ENCODE peak calls at places on chromosome X, in six cellular contexts. One of them, this sample, is unnamed.

GRCh38 chrX:129932792-129933321 is 26.9 kb downstream of the UTP14A start:
- DNase-seq in myocyte: peak; percentile 25
- DNase-seq in ACHN: no peak
- DNase-seq in progenitor cell of endocrine pancreas: no peak
- DNase-seq in SW 1271: no peak
- DNase-seq in SW480: peak; percentile 38
- DNase-seq in this sample: no peak

GRCh38 chrX:47232803-47233332 is at the start of gene USP11:
- DNase-seq in myocyte: peak; percentile 72
- DNase-seq in ACHN: peak; percentile 29
- DNase-seq in progenitor cell of endocrine pancreas: peak; percentile 43
- DNase-seq in SW 1271: peak; percentile 11
- DNase-seq in SW480: peak; percentile 72
- DNase-seq in this sample: no peak

GRCh38 chrX:33465137-33465536 is 253.8 kb upstream of the DMD start:
- DNase-seq in myocyte: no peak
- DNase-seq in ACHN: no peak
- DNase-seq in progenitor cell of endocrine pancreas: no peak
- DNase-seq in SW 1271: no peak
- DNase-seq in SW480: no peak
- DNase-seq in this sample: no peak

GRCh38 chrX:119427024-119427794 is 28.1 kb downstream of the SLC25A43 start:
- DNase-seq in myocyte: peak; percentile 7
- DNase-seq in ACHN: no peak
- DNase-seq in progenitor cell of endocrine pancreas: no peak
- DNase-seq in SW 1271: no peak
- DNase-seq in SW480: peak; percentile 21
- DNase-seq in this sample: no peak

GRCh38 chrX:50648151-50648550 is 165.8 kb downstream of the SHROOM4 start:
- DNase-seq in myocyte: no peak
- DNase-seq in ACHN: no peak
- DNase-seq in progenitor cell of endocrine pancreas: no peak
- DNase-seq in SW 1271: no peak
- DNase-seq in SW480: no peak
- DNase-seq in this sample: no peak

GRCh38 chrX:108732630-108733321 is 3.6 kb downstream of the IRS4 start:
- DNase-seq in myocyte: peak; percentile 12
- DNase-seq in ACHN: no peak
- DNase-seq in progenitor cell of endocrine pancreas: peak; percentile 17
- DNase-seq in SW 1271: no peak
- DNase-seq in SW480: no peak
- DNase-seq in this sample: no peak

GRCh38 chrX:15269120-15269519 is 763 bp downstream of the ASB9 start:
- DNase-seq in myocyte: no peak
- DNase-seq in ACHN: no peak
- DNase-seq in progenitor cell of endocrine pancreas: no peak
- DNase-seq in SW 1271: no peak
- DNase-seq in SW480: peak; percentile 26
- DNase-seq in this sample: no peak

GRCh38 chrX:1657367-1658082 is 42.7 kb downstream of the ASMT start:
- DNase-seq in myocyte: peak; percentile 48
- DNase-seq in ACHN: no peak
- DNase-seq in progenitor cell of endocrine pancreas: no peak
- DNase-seq in SW 1271: no peak
- DNase-seq in SW480: peak; percentile 20
- DNase-seq in this sample: no peak

GRCh38 chrX:97685753-97686152 is 802.0 kb downstream of the RPA4 start:
- DNase-seq in myocyte: peak; percentile 33
- DNase-seq in ACHN: peak; percentile 30
- DNase-seq in progenitor cell of endocrine pancreas: no peak
- DNase-seq in SW 1271: peak; percentile 1
- DNase-seq in SW480: peak; percentile 41
- DNase-seq in this sample: no peak

GRCh38 chrX:8235026-8235425 is 64.0 kb upstream of the VCX2 start:
- DNase-seq in myocyte: no peak
- DNase-seq in ACHN: no peak
- DNase-seq in progenitor cell of endocrine pancreas: no peak
- DNase-seq in SW 1271: no peak
- DNase-seq in SW480: no peak
- DNase-seq in this sample: no peak

GRCh38 chrX:129843459-129844306 is at the start of gene ZDHHC9:
- DNase-seq in myocyte: peak; percentile 85
- DNase-seq in ACHN: peak; percentile 76
- DNase-seq in progenitor cell of endocrine pancreas: peak; percentile 75
- DNase-seq in SW 1271: peak; percentile 71
- DNase-seq in SW480: peak; percentile 94
- DNase-seq in this sample: peak; percentile 57

GRCh38 chrX:102684772-102685520 is 27.3 kb upstream of the GPRASP2 start:
- DNase-seq in myocyte: peak; percentile 49
- DNase-seq in ACHN: no peak
- DNase-seq in progenitor cell of endocrine pancreas: no peak
- DNase-seq in SW 1271: no peak
- DNase-seq in SW480: peak; percentile 66
- DNase-seq in this sample: no peak

GRCh38 chrX:48487362-48487785 is 11.4 kb downstream of the FTSJ1 start:
- DNase-seq in myocyte: peak; percentile 97
- DNase-seq in ACHN: peak; percentile 48
- DNase-seq in progenitor cell of endocrine pancreas: no peak
- DNase-seq in SW 1271: peak; percentile 83
- DNase-seq in SW480: peak; percentile 99
- DNase-seq in this sample: peak; percentile 37

GRCh38 chrX:139297638-139298037 is 232.9 kb upstream of the F9 start:
- DNase-seq in myocyte: peak; percentile 79
- DNase-seq in ACHN: no peak
- DNase-seq in progenitor cell of endocrine pancreas: no peak
- DNase-seq in SW 1271: no peak
- DNase-seq in SW480: no peak
- DNase-seq in this sample: no peak

GRCh38 chrX:48540015-48540350 is 469 bp downstream of the TBC1D25 start:
- DNase-seq in myocyte: peak; percentile 28
- DNase-seq in ACHN: no peak
- DNase-seq in progenitor cell of endocrine pancreas: no peak
- DNase-seq in SW 1271: peak; percentile 28
- DNase-seq in SW480: no peak
- DNase-seq in this sample: no peak

GRCh38 chrX:139932077-139932900 is 564 bp downstream of the ATP11C start:
- DNase-seq in myocyte: peak; percentile 42
- DNase-seq in ACHN: peak; percentile 40
- DNase-seq in progenitor cell of endocrine pancreas: peak; percentile 61
- DNase-seq in SW 1271: no peak
- DNase-seq in SW480: peak; percentile 41
- DNase-seq in this sample: no peak

GRCh38 chrX:3451566-3451965 is 105.1 kb upstream of the MXRA5 start:
- DNase-seq in myocyte: peak; percentile 43
- DNase-seq in ACHN: no peak
- DNase-seq in progenitor cell of endocrine pancreas: no peak
- DNase-seq in SW 1271: no peak
- DNase-seq in SW480: no peak
- DNase-seq in this sample: no peak

GRCh38 chrX:122641136-122641535 is 542.9 kb upstream of the GRIA3 start:
- DNase-seq in myocyte: no peak
- DNase-seq in ACHN: no peak
- DNase-seq in progenitor cell of endocrine pancreas: no peak
- DNase-seq in SW 1271: no peak
- DNase-seq in SW480: no peak
- DNase-seq in this sample: no peak

This sample was measured in AG04450.